ENCODE peak calls at places on chromosome 15, in five cellular contexts. One of them, this sample, is unnamed.

GRCh38 chr15:42811435-42811834 is 74.5 kb upstream of the CDAN1 start:
- DNase-seq in mesenchymal stem cell: no peak
- DNase-seq in neuronal stem cell: no peak
- DNase-seq in trophoblast cell: no peak
- DNase-seq in H9: no peak
- DNase-seq in this sample: no peak

GRCh38 chr15:33934896-33935295 is 33.4 kb upstream of the CHRM5 start:
- DNase-seq in mesenchymal stem cell: no peak
- DNase-seq in neuronal stem cell: no peak
- DNase-seq in trophoblast cell: no peak
- DNase-seq in H9: no peak
- DNase-seq in this sample: no peak

GRCh38 chr15:70111203-70112017 is 13.7 kb upstream of the TLE3 start:
- DNase-seq in mesenchymal stem cell: peak
- DNase-seq in neuronal stem cell: peak
- DNase-seq in trophoblast cell: peak
- DNase-seq in H9: peak
- DNase-seq in this sample: peak

GRCh38 chr15:72961326-72961725 is 90.9 kb upstream of the NEO1 start:
- DNase-seq in mesenchymal stem cell: no peak
- DNase-seq in neuronal stem cell: no peak
- DNase-seq in trophoblast cell: no peak
- DNase-seq in H9: no peak
- DNase-seq in this sample: no peak

GRCh38 chr15:30962079-30962478 is 29.3 kb downstream of the MTMR10 start:
- DNase-seq in mesenchymal stem cell: no peak
- DNase-seq in neuronal stem cell: no peak
- DNase-seq in trophoblast cell: no peak
- DNase-seq in H9: no peak
- DNase-seq in this sample: no peak

GRCh38 chr15:78315686-78316085 is 16.3 kb upstream of the SKIC8 start:
- DNase-seq in mesenchymal stem cell: no peak
- DNase-seq in neuronal stem cell: no peak
- DNase-seq in trophoblast cell: no peak
- DNase-seq in H9: peak
- DNase-seq in this sample: peak

GRCh38 chr15:44188810-44189209 is 6.3 kb downstream of the FRMD5 start:
- DNase-seq in mesenchymal stem cell: no peak
- DNase-seq in neuronal stem cell: no peak
- DNase-seq in trophoblast cell: no peak
- DNase-seq in H9: no peak
- DNase-seq in this sample: no peak

GRCh38 chr15:44394062-44394461 is 33.4 kb upstream of the CTDSPL2 start:
- DNase-seq in mesenchymal stem cell: no peak
- DNase-seq in neuronal stem cell: no peak
- DNase-seq in trophoblast cell: peak
- DNase-seq in H9: no peak
- DNase-seq in this sample: no peak

GRCh38 chr15:72786244-72786641 is 2.7 kb upstream of the ADPGK start:
- DNase-seq in mesenchymal stem cell: no peak
- DNase-seq in neuronal stem cell: no peak
- DNase-seq in trophoblast cell: no peak
- DNase-seq in H9: no peak
- DNase-seq in this sample: no peak

GRCh38 chr15:35061171-35062163 is 23.6 kb downstream of the NANOGP8 start:
- DNase-seq in mesenchymal stem cell: no peak
- DNase-seq in neuronal stem cell: no peak
- DNase-seq in trophoblast cell: peak
- DNase-seq in H9: peak
- DNase-seq in this sample: peak

GRCh38 chr15:58043192-58043903 is 22.2 kb downstream of the ALDH1A2 start:
- DNase-seq in mesenchymal stem cell: peak
- DNase-seq in neuronal stem cell: no peak
- DNase-seq in trophoblast cell: peak
- DNase-seq in H9: no peak
- DNase-seq in this sample: no peak

GRCh38 chr15:33068531-33068990 is 126.0 kb downstream of the FMN1 start:
- DNase-seq in mesenchymal stem cell: peak
- DNase-seq in neuronal stem cell: no peak
- DNase-seq in trophoblast cell: peak
- DNase-seq in H9: peak
- DNase-seq in this sample: no peak

GRCh38 chr15:25862469-25863066 is 559 bp downstream of the ATP10A start:
- DNase-seq in mesenchymal stem cell: no peak
- DNase-seq in neuronal stem cell: no peak
- DNase-seq in trophoblast cell: peak
- DNase-seq in H9: peak
- DNase-seq in this sample: no peak

GRCh38 chr15:88077249-88077810 is 179.2 kb downstream of the NTRK3 start:
- DNase-seq in mesenchymal stem cell: no peak
- DNase-seq in neuronal stem cell: no peak
- DNase-seq in trophoblast cell: no peak
- DNase-seq in H9: no peak
- DNase-seq in this sample: no peak

GRCh38 chr15:91561371-91562100 is 292.0 kb upstream of the SLCO3A1 start:
- DNase-seq in mesenchymal stem cell: no peak
- DNase-seq in neuronal stem cell: no peak
- DNase-seq in trophoblast cell: no peak
- DNase-seq in H9: no peak
- DNase-seq in this sample: no peak

GRCh38 chr15:91882858-91883586 is 29.5 kb downstream of the SLCO3A1 start:
- DNase-seq in mesenchymal stem cell: no peak
- DNase-seq in neuronal stem cell: no peak
- DNase-seq in trophoblast cell: no peak
- DNase-seq in H9: no peak
- DNase-seq in this sample: no peak

GRCh38 chr15:71716990-71717389 is 93.4 kb upstream of the NR2E3 start:
- DNase-seq in mesenchymal stem cell: peak
- DNase-seq in neuronal stem cell: no peak
- DNase-seq in trophoblast cell: peak
- DNase-seq in H9: no peak
- DNase-seq in this sample: no peak

GRCh38 chr15:46014532-46014931 is 379.7 kb downstream of the SQOR start:
- DNase-seq in mesenchymal stem cell: no peak
- DNase-seq in neuronal stem cell: no peak
- DNase-seq in trophoblast cell: no peak
- DNase-seq in H9: no peak
- DNase-seq in this sample: no peak

GRCh38 chr15:101295607-101296225 is 668 bp upstream of the SNRPA1 start:
- DNase-seq in mesenchymal stem cell: peak
- DNase-seq in neuronal stem cell: no peak
- DNase-seq in trophoblast cell: no peak
- DNase-seq in H9: no peak
- DNase-seq in this sample: no peak

GRCh38 chr15:43867096-43867495 is 40.3 kb downstream of the WDR76 start:
- DNase-seq in mesenchymal stem cell: no peak
- DNase-seq in neuronal stem cell: no peak
- DNase-seq in trophoblast cell: no peak
- DNase-seq in H9: no peak
- DNase-seq in this sample: no peak

GRCh38 chr15:92869263-92869940 is 30.7 kb upstream of the CHD2 start:
- DNase-seq in mesenchymal stem cell: no peak
- DNase-seq in neuronal stem cell: no peak
- DNase-seq in trophoblast cell: peak
- DNase-seq in H9: no peak
- DNase-seq in this sample: no peak

GRCh38 chr15:88981244-88982215 is 68.4 kb upstream of the MFGE8 start:
- DNase-seq in mesenchymal stem cell: no peak
- DNase-seq in neuronal stem cell: no peak
- DNase-seq in trophoblast cell: peak
- DNase-seq in H9: no peak
- DNase-seq in this sample: no peak

GRCh38 chr15:34679326-34679725 is 75.5 kb downstream of the GJD2 start:
- DNase-seq in mesenchymal stem cell: no peak
- DNase-seq in neuronal stem cell: no peak
- DNase-seq in trophoblast cell: no peak
- DNase-seq in H9: no peak
- DNase-seq in this sample: no peak

GRCh38 chr15:85002517-85002916 is 20.9 kb downstream of the PDE8A start:
- DNase-seq in mesenchymal stem cell: no peak
- DNase-seq in neuronal stem cell: no peak
- DNase-seq in trophoblast cell: no peak
- DNase-seq in H9: no peak
- DNase-seq in this sample: peak

GRCh38 chr15:50871832-50872231 is 36.7 kb upstream of the AP4E1 start:
- DNase-seq in mesenchymal stem cell: no peak
- DNase-seq in neuronal stem cell: no peak
- DNase-seq in trophoblast cell: no peak
- DNase-seq in H9: no peak
- DNase-seq in this sample: no peak

GRCh38 chr15:55530861-55531313 is 22.9 kb upstream of the DNAAF4 start:
- DNase-seq in mesenchymal stem cell: peak
- DNase-seq in neuronal stem cell: no peak
- DNase-seq in trophoblast cell: peak
- DNase-seq in H9: no peak
- DNase-seq in this sample: no peak

GRCh38 chr15:31283046-31283445 is 43.6 kb upstream of the KLF13 start:
- DNase-seq in mesenchymal stem cell: no peak
- DNase-seq in neuronal stem cell: no peak
- DNase-seq in trophoblast cell: no peak
- DNase-seq in H9: no peak
- DNase-seq in this sample: no peak

GRCh38 chr15:80584973-80585372 is 110.1 kb upstream of the ABHD17C start:
- DNase-seq in mesenchymal stem cell: no peak
- DNase-seq in neuronal stem cell: no peak
- DNase-seq in trophoblast cell: peak
- DNase-seq in H9: no peak
- DNase-seq in this sample: no peak

GRCh38 chr15:83358972-83359564 is 74.6 kb upstream of the BNC1 start:
- DNase-seq in mesenchymal stem cell: no peak
- DNase-seq in neuronal stem cell: no peak
- DNase-seq in trophoblast cell: no peak
- DNase-seq in H9: no peak
- DNase-seq in this sample: no peak

GRCh38 chr15:67865331-67865730 is 25.5 kb upstream of the RNU6-1 start:
- DNase-seq in mesenchymal stem cell: no peak
- DNase-seq in neuronal stem cell: no peak
- DNase-seq in trophoblast cell: no peak
- DNase-seq in H9: no peak
- DNase-seq in this sample: no peak
- H3K4ac ChIP-seq in mesenchymal stem cell: no peak
- H3K4ac ChIP-seq in neuronal stem cell: no peak
- H3K4ac ChIP-seq in trophoblast cell: no peak
- H3K4ac ChIP-seq in H9: no peak
- H3K4ac ChIP-seq in this sample: no peak

GRCh38 chr15:57005244-57005643 is 86.8 kb downstream of the TCF12 start:
- DNase-seq in mesenchymal stem cell: no peak
- DNase-seq in neuronal stem cell: no peak
- DNase-seq in trophoblast cell: no peak
- DNase-seq in H9: no peak
- DNase-seq in this sample: no peak
- H2BK12ac ChIP-seq in mesenchymal stem cell: no peak
- H2BK12ac ChIP-seq in neuronal stem cell: no peak
- H2BK12ac ChIP-seq in trophoblast cell: no peak
- H2BK12ac ChIP-seq in H9: no peak
- H2BK12ac ChIP-seq in this sample: no peak

GRCh38 chr15:40441736-40442531 is 1.2 kb downstream of the BAHD1 start:
- DNase-seq in mesenchymal stem cell: no peak
- DNase-seq in neuronal stem cell: no peak
- DNase-seq in trophoblast cell: peak
- DNase-seq in H9: no peak
- DNase-seq in this sample: no peak
- H3K4ac ChIP-seq in mesenchymal stem cell: peak
- H3K4ac ChIP-seq in neuronal stem cell: no peak
- H3K4ac ChIP-seq in trophoblast cell: peak
- H3K4ac ChIP-seq in H9: no peak
- H3K4ac ChIP-seq in this sample: no peak

GRCh38 chr15:38129531-38130199 is 123.0 kb upstream of the SPRED1 start:
- DNase-seq in mesenchymal stem cell: peak
- DNase-seq in neuronal stem cell: peak
- DNase-seq in trophoblast cell: peak
- DNase-seq in H9: no peak
- DNase-seq in this sample: no peak
- H2BK12ac ChIP-seq in mesenchymal stem cell: peak
- H2BK12ac ChIP-seq in neuronal stem cell: peak
- H2BK12ac ChIP-seq in trophoblast cell: no peak
- H2BK12ac ChIP-seq in H9: no peak
- H2BK12ac ChIP-seq in this sample: no peak